ENCODE peak calls at places on chromosomes 13 and 19, in five cellular contexts. U is neuronal stem cell, T is H9, H is H1, O is trophoblast cell. M is an unnamed sample.

GRCh38 chr19:34431681-34432402 is 3.7 kb downstream of the UBA2 start:
- DNase-seq in U (no peak), T (no peak), H (no peak), O (peak; percentile 35), M (peak; percentile 52)

GRCh38 chr13:21616880-21617279 is 12.9 kb upstream of the MICU2 start:
- DNase-seq in U (no peak), T (no peak), H (no peak), O (no peak), M (no peak)

GRCh38 chr13:34179481-34179880 is 361.5 kb downstream of the RFC3 start:
- DNase-seq in U (no peak), T (no peak), H (no peak), O (no peak), M (no peak)

GRCh38 chr13:63124863-63125262 is 1709.2 kb upstream of the PCDH20 start:
- DNase-seq in U (no peak), T (no peak), H (no peak), O (no peak), M (peak; percentile 31)

GRCh38 chr19:42352216-42352892 is 26.9 kb downstream of the MEGF8 start:
- DNase-seq in U (peak; percentile 20), T (no peak), H (no peak), O (no peak), M (peak; percentile 6)

GRCh38 chr19:20077791-20078463 is at the start of gene ZNF90:
- DNase-seq in U (peak; percentile 95), T (peak; percentile 97), H (peak; percentile 84), O (peak; percentile 92), M (peak; percentile 95)

GRCh38 chr13:65943711-65944110 is 1286.4 kb downstream of the PCDH9 start:
- DNase-seq in U (no peak), T (no peak), H (no peak), O (no peak), M (no peak)

GRCh38 chr19:33040994-33041827 is 23.5 kb downstream of the RHPN2 start:
- DNase-seq in U (no peak), T (no peak), H (no peak), O (no peak), M (peak; percentile 26)

GRCh38 chr13:48333976-48334375 is 30.4 kb downstream of the RB1 start:
- DNase-seq in U (no peak), T (no peak), H (no peak), O (no peak), M (peak; percentile 21)

GRCh38 chr13:28590450-28590849 is 68.5 kb upstream of the POMP start:
- DNase-seq in U (no peak), T (no peak), H (no peak), O (no peak), M (no peak)

GRCh38 chr13:90984737-90985136 is 362.8 kb upstream of the MIR17HG start:
- DNase-seq in U (no peak), T (no peak), H (no peak), O (no peak), M (no peak)

GRCh38 chr13:110149036-110149435 is 157.9 kb downstream of the COL4A1 start:
- DNase-seq in U (no peak), T (no peak), H (no peak), O (no peak), M (no peak)

GRCh38 chr19:10173527-10173926 is 21.2 kb downstream of the DNMT1 start:
- DNase-seq in U (no peak), T (no peak), H (no peak), O (peak; percentile 55), M (peak; percentile 12)

GRCh38 chr19:48660854-48661731 is 11.7 kb downstream of the NTN5 start:
- DNase-seq in U (no peak), T (peak; percentile 76), H (no peak), O (peak; percentile 63), M (peak; percentile 90)

GRCh38 chr13:26246154-26246553 is 7.8 kb upstream of the CDK8 start:
- DNase-seq in U (no peak), T (no peak), H (no peak), O (no peak), M (peak; percentile 58)

GRCh38 chr19:45842198-45842597 is 20.7 kb downstream of the SYMPK start:
- DNase-seq in U (no peak), T (no peak), H (no peak), O (no peak), M (no peak)

GRCh38 chr13:27620377-27621115 is at the start of gene LNX2:
- DNase-seq in U (peak; percentile 96), T (peak; percentile 98), H (peak; percentile 88), O (peak; percentile 97), M (peak; percentile 98)

GRCh38 chr13:96533408-96533807 is 443.5 kb downstream of the HS6ST3 start:
- DNase-seq in U (no peak), T (no peak), H (no peak), O (no peak), M (no peak)

GRCh38 chr13:31022491-31022890 is 90.0 kb downstream of the TEX26 start:
- DNase-seq in U (no peak), T (no peak), H (no peak), O (no peak), M (no peak)
- H2BK12ac ChIP-seq in U (no peak overlapping the region), T (no peak overlapping the region), H (no peak overlapping the region), O (no peak overlapping the region), M (no peak overlapping the region)

GRCh38 chr19:40513741-40514315 is 47.0 kb downstream of the SPTBN4 start:
- DNase-seq in U (no peak), T (no peak), H (no peak), O (no peak), M (no peak)
- H2AK5ac ChIP-seq in U (no peak overlapping the region), T (no peak overlapping the region), H (no peak overlapping the region), O (no peak overlapping the region), M (no peak overlapping the region)

DNA sequence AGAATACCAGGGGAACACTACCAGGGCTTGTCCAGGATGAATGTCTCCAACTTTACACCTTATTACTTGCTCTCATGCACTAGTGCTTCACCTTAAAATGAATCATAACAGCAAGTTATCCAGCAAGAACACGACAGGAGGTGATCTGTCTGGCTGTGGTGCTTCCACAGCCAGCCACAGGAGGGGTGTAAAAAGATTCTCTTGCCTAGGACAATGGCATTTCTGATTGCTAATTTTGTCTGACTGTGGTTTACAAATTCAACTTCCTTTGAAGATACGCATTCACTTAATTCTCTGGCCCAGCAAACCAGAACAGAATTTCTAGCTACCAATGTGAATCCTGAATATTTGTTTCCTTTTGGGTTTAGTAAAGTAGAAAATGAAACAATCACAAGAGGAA is 23.1 kb upstream of the COG3 start:
- DNase-seq in U (no peak), T (no peak), H (no peak), O (no peak), M (peak; percentile 41)
- H2BK12ac ChIP-seq in U (no peak overlapping the region), T (no peak overlapping the region), H (no peak overlapping the region), O (no peak overlapping the region), M (no peak overlapping the region)

DNA sequence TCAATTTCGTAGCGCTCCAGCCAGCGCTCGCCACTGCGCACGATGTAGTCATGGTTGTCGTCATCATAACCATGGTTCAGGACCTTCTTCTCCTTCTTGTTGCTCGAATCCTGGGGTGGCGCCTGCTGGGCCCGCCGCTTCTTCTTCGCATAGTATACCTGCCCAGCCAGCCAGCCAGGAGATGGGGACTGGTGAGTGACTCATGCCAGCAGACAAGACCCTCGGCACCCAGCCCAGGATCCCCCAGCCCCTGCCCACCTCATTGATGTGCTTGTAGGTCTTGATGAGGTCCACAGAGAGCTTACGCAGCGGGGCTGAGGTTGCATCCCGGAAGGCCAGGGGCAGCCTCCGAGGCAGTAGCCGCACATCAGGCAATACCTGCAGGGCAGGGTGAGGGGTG is 3.6 kb downstream of the DYRK1B start:
- DNase-seq in U (no peak), T (no peak), H (no peak), O (no peak), M (no peak)
- H2AK5ac ChIP-seq in U (no peak overlapping the region), T (no peak overlapping the region), H (no peak overlapping the region), O (no peak overlapping the region), M (no peak overlapping the region)

GRCh38 chr19:17365361-17365760 is 11.8 kb downstream of the PLVAP start:
- DNase-seq in U (no peak), T (no peak), H (no peak), O (no peak), M (no peak)
- H2BK12ac ChIP-seq in U (no peak overlapping the region), T (no peak overlapping the region), H (peak overlapping the region; percentile 50), O (no peak overlapping the region), M (no peak overlapping the region)

GRCh38 chr19:18469245-18470107 is 31.5 kb upstream of the ISYNA1 start:
- DNase-seq in U (no peak), T (peak; percentile 85), H (peak; percentile 53), O (peak; percentile 52), M (peak; percentile 69)

GRCh38 chr19:18470153-18470552 is 32.2 kb upstream of the ISYNA1 start:
- DNase-seq in U (no peak), T (peak; percentile 81), H (no peak), O (no peak), M (no peak)

GRCh38 chr19:18468930-18469244 is 31.0 kb upstream of the ISYNA1 start:
- DNase-seq in U (no peak), T (no peak), H (no peak), O (no peak), M (no peak)

GRCh38 chr19:18467978-18468377 is 30.0 kb upstream of the ISYNA1 start:
- DNase-seq in U (no peak), T (no peak), H (no peak), O (no peak), M (no peak)

GRCh38 chr19:18468517-18468916 is 30.6 kb upstream of the ISYNA1 start:
- DNase-seq in U (no peak), T (no peak), H (no peak), O (no peak), M (no peak)
- H2AK5ac ChIP-seq in U (no peak overlapping the region), T (no peak overlapping the region), H (peak overlapping the region; percentile 11), O (no peak overlapping the region), M (peak overlapping the region; percentile 17)